ENCODE peak calls at places on chromosomes 12 and 14, in seven cellular contexts. One of them, this sample, is unnamed. For H3K36me3, the result is how much of the 10 kb centered on the place peaks cover.

GRCh38 chr12:54214553-54215374 is 26.0 kb upstream of the SMUG1 start:
- DNase-seq in tibial artery: peak
- DNase-seq in keratinocyte: no peak
- DNase-seq in naive thymus-derived CD4-positive, alpha-beta T cell: peak
- DNase-seq in SJSA1: peak
- DNase-seq in lower lobe of right lung: peak
- DNase-seq in heart left ventricle: peak
- DNase-seq in this sample: peak

GRCh38 chr12:31369712-31370521 is 44.0 kb upstream of the SINHCAF start:
- DNase-seq in tibial artery: peak
- DNase-seq in keratinocyte: no peak
- DNase-seq in naive thymus-derived CD4-positive, alpha-beta T cell: no peak
- DNase-seq in SJSA1: no peak
- DNase-seq in lower lobe of right lung: no peak
- DNase-seq in heart left ventricle: peak
- DNase-seq in this sample: peak

GRCh38 chr12:77941396-77941795 is 110.7 kb downstream of the NAV3 start:
- DNase-seq in tibial artery: no peak
- DNase-seq in keratinocyte: no peak
- DNase-seq in naive thymus-derived CD4-positive, alpha-beta T cell: no peak
- DNase-seq in SJSA1: no peak
- DNase-seq in lower lobe of right lung: no peak
- DNase-seq in heart left ventricle: no peak
- DNase-seq in this sample: no peak

GRCh38 chr12:32331133-32331532 is 68.2 kb upstream of the FGD4 start:
- DNase-seq in tibial artery: no peak
- DNase-seq in keratinocyte: peak
- DNase-seq in naive thymus-derived CD4-positive, alpha-beta T cell: no peak
- DNase-seq in SJSA1: no peak
- DNase-seq in lower lobe of right lung: no peak
- DNase-seq in heart left ventricle: no peak
- DNase-seq in this sample: peak

GRCh38 chr14:60760648-60761364 is 26.2 kb downstream of the MNAT1 start:
- DNase-seq in tibial artery: no peak
- DNase-seq in keratinocyte: peak
- DNase-seq in naive thymus-derived CD4-positive, alpha-beta T cell: no peak
- DNase-seq in SJSA1: no peak
- DNase-seq in lower lobe of right lung: no peak
- DNase-seq in heart left ventricle: no peak
- DNase-seq in this sample: peak

GRCh38 chr12:129659927-129660326 is 243.9 kb downstream of the TMEM132D start:
- DNase-seq in tibial artery: no peak
- DNase-seq in keratinocyte: no peak
- DNase-seq in naive thymus-derived CD4-positive, alpha-beta T cell: no peak
- DNase-seq in SJSA1: no peak
- DNase-seq in lower lobe of right lung: no peak
- DNase-seq in heart left ventricle: no peak
- DNase-seq in this sample: peak

GRCh38 chr14:21106191-21106505 is 5.3 kb downstream of the TMEM253 start:
- DNase-seq in tibial artery: no peak
- DNase-seq in keratinocyte: no peak
- DNase-seq in naive thymus-derived CD4-positive, alpha-beta T cell: no peak
- DNase-seq in SJSA1: no peak
- DNase-seq in lower lobe of right lung: no peak
- DNase-seq in heart left ventricle: no peak
- DNase-seq in this sample: peak

GRCh38 chr14:77318006-77318553 is 2.6 kb downstream of the POMT2 start:
- DNase-seq in tibial artery: no peak
- DNase-seq in keratinocyte: no peak
- DNase-seq in naive thymus-derived CD4-positive, alpha-beta T cell: no peak
- DNase-seq in SJSA1: no peak
- DNase-seq in lower lobe of right lung: no peak
- DNase-seq in heart left ventricle: no peak
- DNase-seq in this sample: no peak

GRCh38 chr12:108214486-108214885 is 85.4 kb downstream of the WSCD2 start:
- DNase-seq in tibial artery: no peak
- DNase-seq in keratinocyte: no peak
- DNase-seq in naive thymus-derived CD4-positive, alpha-beta T cell: no peak
- DNase-seq in SJSA1: no peak
- DNase-seq in lower lobe of right lung: no peak
- DNase-seq in heart left ventricle: no peak
- DNase-seq in this sample: peak

GRCh38 chr12:19239616-19240234 is 110.2 kb downstream of the PLEKHA5 start:
- DNase-seq in tibial artery: no peak
- DNase-seq in keratinocyte: no peak
- DNase-seq in naive thymus-derived CD4-positive, alpha-beta T cell: no peak
- DNase-seq in SJSA1: no peak
- DNase-seq in lower lobe of right lung: no peak
- DNase-seq in heart left ventricle: no peak
- DNase-seq in this sample: no peak

GRCh38 chr14:50045039-50045711 is 71.2 kb downstream of the VCPKMT start:
- DNase-seq in tibial artery: peak
- DNase-seq in keratinocyte: no peak
- DNase-seq in naive thymus-derived CD4-positive, alpha-beta T cell: peak
- DNase-seq in SJSA1: no peak
- DNase-seq in lower lobe of right lung: peak
- DNase-seq in heart left ventricle: peak
- DNase-seq in this sample: peak

GRCh38 chr12:121894633-121895032 is 6.0 kb downstream of the PSMD9 start:
- DNase-seq in tibial artery: no peak
- DNase-seq in keratinocyte: no peak
- DNase-seq in naive thymus-derived CD4-positive, alpha-beta T cell: no peak
- DNase-seq in SJSA1: no peak
- DNase-seq in lower lobe of right lung: no peak
- DNase-seq in heart left ventricle: no peak
- DNase-seq in this sample: no peak

GRCh38 chr12:4143909-4144308 is 129.7 kb upstream of the CCND2 start:
- DNase-seq in tibial artery: no peak
- DNase-seq in keratinocyte: no peak
- DNase-seq in naive thymus-derived CD4-positive, alpha-beta T cell: no peak
- DNase-seq in SJSA1: no peak
- DNase-seq in lower lobe of right lung: no peak
- DNase-seq in heart left ventricle: no peak
- DNase-seq in this sample: no peak

GRCh38 chr12:18719922-18720321 is 17.9 kb downstream of the PLCZ1 start:
- DNase-seq in tibial artery: no peak
- DNase-seq in keratinocyte: peak
- DNase-seq in naive thymus-derived CD4-positive, alpha-beta T cell: no peak
- DNase-seq in SJSA1: no peak
- DNase-seq in lower lobe of right lung: no peak
- DNase-seq in heart left ventricle: no peak
- DNase-seq in this sample: peak

GRCh38 chr14:97975960-97976359 is 1178.8 kb downstream of the VRK1 start:
- DNase-seq in tibial artery: no peak
- DNase-seq in keratinocyte: no peak
- DNase-seq in naive thymus-derived CD4-positive, alpha-beta T cell: peak
- DNase-seq in SJSA1: no peak
- DNase-seq in lower lobe of right lung: no peak
- DNase-seq in heart left ventricle: no peak
- DNase-seq in this sample: no peak

GRCh38 chr14:38958589-38958988 is 144.4 kb downstream of the SEC23A start:
- DNase-seq in tibial artery: no peak
- DNase-seq in keratinocyte: no peak
- DNase-seq in naive thymus-derived CD4-positive, alpha-beta T cell: no peak
- DNase-seq in SJSA1: no peak
- DNase-seq in lower lobe of right lung: no peak
- DNase-seq in heart left ventricle: no peak
- DNase-seq in this sample: no peak

GRCh38 chr12:115871714-115872113 is 405.8 kb downstream of the MED13L start:
- DNase-seq in tibial artery: no peak
- DNase-seq in keratinocyte: peak
- DNase-seq in naive thymus-derived CD4-positive, alpha-beta T cell: no peak
- DNase-seq in SJSA1: no peak
- DNase-seq in lower lobe of right lung: no peak
- DNase-seq in heart left ventricle: no peak
- DNase-seq in this sample: peak

GRCh38 chr14:49106721-49107689 is 479.2 kb downstream of the RPS29 start:
- DNase-seq in tibial artery: no peak
- DNase-seq in keratinocyte: no peak
- DNase-seq in naive thymus-derived CD4-positive, alpha-beta T cell: no peak
- DNase-seq in SJSA1: no peak
- DNase-seq in lower lobe of right lung: no peak
- DNase-seq in heart left ventricle: no peak
- DNase-seq in this sample: no peak

GRCh38 chr14:34804933-34805332 is 70.2 kb downstream of the BAZ1A start:
- DNase-seq in tibial artery: no peak
- DNase-seq in keratinocyte: no peak
- DNase-seq in naive thymus-derived CD4-positive, alpha-beta T cell: no peak
- DNase-seq in SJSA1: no peak
- DNase-seq in lower lobe of right lung: no peak
- DNase-seq in heart left ventricle: no peak
- DNase-seq in this sample: no peak

GRCh38 chr14:104238424-104239184 is 100.2 kb downstream of the KIF26A start:
- DNase-seq in tibial artery: peak
- DNase-seq in keratinocyte: no peak
- DNase-seq in naive thymus-derived CD4-positive, alpha-beta T cell: no peak
- DNase-seq in SJSA1: peak
- DNase-seq in lower lobe of right lung: peak
- DNase-seq in heart left ventricle: no peak
- DNase-seq in this sample: no peak

GRCh38 chr12:33427071-33427470 is 12.5 kb downstream of the SYT10 start:
- DNase-seq in tibial artery: no peak
- DNase-seq in keratinocyte: no peak
- DNase-seq in naive thymus-derived CD4-positive, alpha-beta T cell: no peak
- DNase-seq in SJSA1: no peak
- DNase-seq in lower lobe of right lung: no peak
- DNase-seq in heart left ventricle: no peak
- DNase-seq in this sample: peak

GRCh38 chr14:101595887-101596721 is 34.8 kb downstream of the DIO3 start:
- DNase-seq in tibial artery: no peak
- DNase-seq in keratinocyte: no peak
- DNase-seq in naive thymus-derived CD4-positive, alpha-beta T cell: no peak
- DNase-seq in SJSA1: peak
- DNase-seq in lower lobe of right lung: no peak
- DNase-seq in heart left ventricle: no peak
- DNase-seq in this sample: no peak

GRCh38 chr12:110345176-110345651 is 58.3 kb downstream of the ANAPC7 start:
- DNase-seq in tibial artery: no peak
- DNase-seq in keratinocyte: peak
- DNase-seq in naive thymus-derived CD4-positive, alpha-beta T cell: no peak
- DNase-seq in SJSA1: no peak
- DNase-seq in lower lobe of right lung: peak
- DNase-seq in heart left ventricle: no peak
- DNase-seq in this sample: peak

GRCh38 chr12:110345963-110346362 is 57.5 kb downstream of the ANAPC7 start:
- DNase-seq in tibial artery: no peak
- DNase-seq in keratinocyte: no peak
- DNase-seq in naive thymus-derived CD4-positive, alpha-beta T cell: no peak
- DNase-seq in SJSA1: no peak
- DNase-seq in lower lobe of right lung: no peak
- DNase-seq in heart left ventricle: no peak
- DNase-seq in this sample: no peak

GRCh38 chr12:110343921-110344555 is 59.5 kb downstream of the ANAPC7 start:
- DNase-seq in tibial artery: no peak
- DNase-seq in keratinocyte: no peak
- DNase-seq in naive thymus-derived CD4-positive, alpha-beta T cell: no peak
- DNase-seq in SJSA1: no peak
- DNase-seq in lower lobe of right lung: no peak
- DNase-seq in heart left ventricle: no peak
- DNase-seq in this sample: no peak

GRCh38 chr12:110343114-110343513 is 60.4 kb downstream of the ANAPC7 start:
- DNase-seq in tibial artery: no peak
- DNase-seq in keratinocyte: no peak
- DNase-seq in naive thymus-derived CD4-positive, alpha-beta T cell: no peak
- DNase-seq in SJSA1: no peak
- DNase-seq in lower lobe of right lung: no peak
- DNase-seq in heart left ventricle: no peak
- DNase-seq in this sample: no peak

GRCh38 chr12:110344657-110345056 is 58.9 kb downstream of the ANAPC7 start:
- DNase-seq in tibial artery: no peak
- DNase-seq in keratinocyte: no peak
- DNase-seq in naive thymus-derived CD4-positive, alpha-beta T cell: no peak
- DNase-seq in SJSA1: no peak
- DNase-seq in lower lobe of right lung: no peak
- DNase-seq in heart left ventricle: no peak
- DNase-seq in this sample: no peak
- H3K36me3 ChIP-seq in tibial artery: half or more
- H3K36me3 ChIP-seq in keratinocyte: half or more
- H3K36me3 ChIP-seq in naive thymus-derived CD4-positive, alpha-beta T cell: under half
- H3K36me3 ChIP-seq in SJSA1: half or more
- H3K36me3 ChIP-seq in lower lobe of right lung: half or more
- H3K36me3 ChIP-seq in heart left ventricle: half or more
- H3K36me3 ChIP-seq in this sample: under half

GRCh38 chr12:113467514-113468364 is 3.9 kb downstream of the LHX5 start:
- DNase-seq in tibial artery: no peak
- DNase-seq in keratinocyte: no peak
- DNase-seq in naive thymus-derived CD4-positive, alpha-beta T cell: no peak
- DNase-seq in SJSA1: no peak
- DNase-seq in lower lobe of right lung: no peak
- DNase-seq in heart left ventricle: no peak
- DNase-seq in this sample: peak

GRCh38 chr12:113464852-113465719 is 6.6 kb downstream of the LHX5 start:
- DNase-seq in tibial artery: no peak
- DNase-seq in keratinocyte: no peak
- DNase-seq in naive thymus-derived CD4-positive, alpha-beta T cell: no peak
- DNase-seq in SJSA1: no peak
- DNase-seq in lower lobe of right lung: no peak
- DNase-seq in heart left ventricle: no peak
- DNase-seq in this sample: no peak

GRCh38 chr12:113465808-113466769 is 5.6 kb downstream of the LHX5 start:
- DNase-seq in tibial artery: no peak
- DNase-seq in keratinocyte: no peak
- DNase-seq in naive thymus-derived CD4-positive, alpha-beta T cell: no peak
- DNase-seq in SJSA1: no peak
- DNase-seq in lower lobe of right lung: no peak
- DNase-seq in heart left ventricle: no peak
- DNase-seq in this sample: no peak

GRCh38 chr12:113467154-113467513 is 4.5 kb downstream of the LHX5 start:
- DNase-seq in tibial artery: no peak
- DNase-seq in keratinocyte: no peak
- DNase-seq in naive thymus-derived CD4-positive, alpha-beta T cell: no peak
- DNase-seq in SJSA1: no peak
- DNase-seq in lower lobe of right lung: no peak
- DNase-seq in heart left ventricle: no peak
- DNase-seq in this sample: no peak

GRCh38 chr12:113466770-113467153 is 4.9 kb downstream of the LHX5 start:
- DNase-seq in tibial artery: no peak
- DNase-seq in keratinocyte: no peak
- DNase-seq in naive thymus-derived CD4-positive, alpha-beta T cell: no peak
- DNase-seq in SJSA1: no peak
- DNase-seq in lower lobe of right lung: no peak
- DNase-seq in heart left ventricle: no peak
- DNase-seq in this sample: no peak
- H3K4me3 ChIP-seq in tibial artery: no peak
- H3K4me3 ChIP-seq in keratinocyte: no peak
- H3K4me3 ChIP-seq in naive thymus-derived CD4-positive, alpha-beta T cell: no peak
- H3K4me3 ChIP-seq in SJSA1: no peak
- H3K4me3 ChIP-seq in lower lobe of right lung: peak
- H3K4me3 ChIP-seq in heart left ventricle: peak
- H3K4me3 ChIP-seq in this sample: peak

GRCh38 chr12:75482636-75483035 is 2.1 kb downstream of the GLIPR1 start:
- DNase-seq in tibial artery: no peak
- DNase-seq in keratinocyte: no peak
- DNase-seq in naive thymus-derived CD4-positive, alpha-beta T cell: peak
- DNase-seq in SJSA1: no peak
- DNase-seq in lower lobe of right lung: no peak
- DNase-seq in heart left ventricle: no peak
- DNase-seq in this sample: no peak
- H3K36me3 ChIP-seq in tibial artery: under half
- H3K36me3 ChIP-seq in keratinocyte: under half
- H3K36me3 ChIP-seq in naive thymus-derived CD4-positive, alpha-beta T cell: under half
- H3K36me3 ChIP-seq in SJSA1: under half
- H3K36me3 ChIP-seq in lower lobe of right lung: under half
- H3K36me3 ChIP-seq in heart left ventricle: under half
- H3K36me3 ChIP-seq in this sample: under half

GRCh38 chr14:69259531-69260245 is at the start of gene GALNT16:
- DNase-seq in tibial artery: no peak
- DNase-seq in keratinocyte: no peak
- DNase-seq in naive thymus-derived CD4-positive, alpha-beta T cell: no peak
- DNase-seq in SJSA1: no peak
- DNase-seq in lower lobe of right lung: no peak
- DNase-seq in heart left ventricle: peak
- DNase-seq in this sample: no peak
- H3K4me3 ChIP-seq in tibial artery: peak
- H3K4me3 ChIP-seq in keratinocyte: peak
- H3K4me3 ChIP-seq in naive thymus-derived CD4-positive, alpha-beta T cell: no peak
- H3K4me3 ChIP-seq in SJSA1: peak
- H3K4me3 ChIP-seq in lower lobe of right lung: peak
- H3K4me3 ChIP-seq in heart left ventricle: peak
- H3K4me3 ChIP-seq in this sample: peak

This sample was measured in bronchial epithelial cell.